ENCODE peak calls at places on chromosomes 6 and 20, in six cellular contexts. M, A, R, O, Y and K are unnamed samples. For H3K4me1, the result is how much of the 10 kb centered on the place peaks cover.

GRCh38 chr6:56713285-56713684 is 70.6 kb upstream of the DST start:
- DNase-seq in M (peak), A (peak), R (no peak), O (peak), Y (peak), K (no peak)

GRCh38 chr6:105894556-105894955 is 191.6 kb upstream of the PRDM1 start:
- DNase-seq in M (no peak), A (no peak), R (no peak), O (no peak), Y (no peak), K (no peak)

GRCh38 chr6:45801471-45802289 is 214.0 kb downstream of the CLIC5 start:
- DNase-seq in M (no peak), A (peak), R (no peak), O (no peak), Y (no peak), K (no peak)

GRCh38 chr6:118263929-118264486 is 284.1 kb upstream of the PLN start:
- DNase-seq in M (no peak), A (peak), R (no peak), O (peak), Y (no peak), K (no peak)

GRCh38 chr6:154352898-154353585 is 3.6 kb downstream of the IPCEF1 start:
- DNase-seq in M (no peak), A (no peak), R (no peak), O (no peak), Y (no peak), K (no peak)

GRCh38 chr6:132933085-132933484 is 118.7 kb downstream of the RPS12 start:
- DNase-seq in M (no peak), A (peak), R (no peak), O (no peak), Y (no peak), K (no peak)

GRCh38 chr6:13377054-13377758 is 48.9 kb upstream of the TBC1D7 start:
- DNase-seq in M (no peak), A (no peak), R (no peak), O (no peak), Y (no peak), K (no peak)

GRCh38 chr6:149393002-149393679 is 6.9 kb upstream of the SUMO4 start:
- DNase-seq in M (no peak), A (peak), R (no peak), O (no peak), Y (no peak), K (no peak)

GRCh38 chr6:36577298-36577697 is 16.9 kb upstream of the SRSF3 start:
- DNase-seq in M (no peak), A (peak), R (no peak), O (peak), Y (no peak), K (no peak)

GRCh38 chr6:99138445-99138844 is 190.7 kb upstream of the FBXL4 start:
- DNase-seq in M (peak), A (no peak), R (no peak), O (no peak), Y (no peak), K (no peak)

GRCh38 chr6:129812145-129812777 is 48.9 kb downstream of the TMEM244 start:
- DNase-seq in M (no peak), A (no peak), R (no peak), O (no peak), Y (no peak), K (no peak)

GRCh38 chr6:43060034-43060754 is 763 bp downstream of the KLC4 start:
- DNase-seq in M (peak), A (peak), R (no peak), O (peak), Y (peak), K (no peak)

GRCh38 chr6:158468666-158469065 is 91.2 kb upstream of the TMEM181 start:
- DNase-seq in M (peak), A (no peak), R (no peak), O (no peak), Y (peak), K (no peak)

GRCh38 chr20:47687095-47687987 is 97.9 kb downstream of the SULF2 start:
- DNase-seq in M (no peak), A (no peak), R (no peak), O (no peak), Y (no peak), K (no peak)

GRCh38 chr20:946826-947225 is 30.7 kb upstream of the ANGPT4 start:
- DNase-seq in M (no peak), A (no peak), R (no peak), O (no peak), Y (no peak), K (no peak)

GRCh38 chr20:23047738-23048214 is 1.7 kb downstream of the THBD start:
- DNase-seq in M (no peak), A (no peak), R (no peak), O (no peak), Y (no peak), K (no peak)

GRCh38 chr6:30879684-30880427 is 4.5 kb upstream of the DDR1 start:
- DNase-seq in M (no peak), A (no peak), R (no peak), O (no peak), Y (no peak), K (no peak)

DNA sequence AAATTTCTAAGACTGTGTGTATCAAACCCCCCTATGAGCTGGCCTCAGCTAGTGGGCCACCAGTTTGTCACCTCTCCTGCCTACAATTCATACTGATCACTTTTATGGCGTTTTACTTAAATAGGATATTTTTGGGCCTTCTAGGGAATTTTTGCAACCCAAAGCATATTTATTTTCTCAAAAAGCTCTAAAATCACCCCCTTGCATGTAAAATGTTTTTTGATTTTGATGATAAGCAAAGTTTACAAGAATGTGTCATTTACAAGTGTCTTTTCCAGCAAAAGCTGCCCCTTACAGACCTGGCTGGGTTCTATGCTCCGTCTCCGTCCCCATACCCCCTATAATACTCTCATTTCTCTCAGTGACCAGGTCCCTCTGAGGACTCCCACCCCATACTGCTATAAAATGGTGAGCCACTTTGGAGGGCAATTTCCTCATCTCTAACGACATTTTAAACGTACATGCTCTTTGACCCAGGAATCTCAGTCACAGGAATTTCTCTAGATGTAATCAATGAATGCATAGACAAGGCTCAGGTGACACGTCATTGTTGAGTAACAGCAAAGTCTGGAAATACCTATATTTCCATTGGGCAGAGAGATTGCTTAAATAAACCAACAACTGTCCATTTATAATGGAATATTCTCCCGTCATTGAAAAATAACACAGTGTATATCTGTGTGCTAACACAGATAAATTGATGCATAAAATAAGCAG is 13.9 kb upstream of the OCSTAMP start:
- DNase-seq in M (no peak), A (no peak), R (no peak), O (no peak), Y (no peak), K (no peak)
- H3K4me1 ChIP-seq in M (under half), A (under half), R (under half), O (under half), Y (under half), K (under half)

DNA sequence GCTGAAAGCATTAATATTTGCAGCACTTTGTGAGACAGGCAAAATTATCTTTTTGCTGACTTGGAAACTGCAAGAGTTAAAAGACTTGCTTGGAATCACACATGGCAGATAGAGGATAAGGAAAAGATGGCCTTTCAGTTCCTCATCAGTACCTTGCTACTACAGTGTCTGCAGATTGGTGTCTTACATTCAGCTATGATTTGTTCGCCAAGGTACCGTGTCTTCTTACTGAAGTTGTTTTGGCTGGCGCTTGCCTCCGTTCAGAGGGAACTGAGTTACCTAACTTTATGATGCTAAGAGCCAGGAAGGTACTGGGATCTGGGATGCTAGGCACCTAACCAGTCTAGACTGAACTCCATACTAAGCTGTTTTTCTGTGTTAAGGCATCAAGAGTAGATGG is 2.3 kb downstream of the WTAP start:
- DNase-seq in M (no peak), A (peak), R (no peak), O (peak), Y (no peak), K (no peak)
- H3K4me3 ChIP-seq in M (no peak), A (peak), R (peak), O (peak), Y (peak), K (peak)

GRCh38 chr20:53002786-53003185 is 30.6 kb downstream of the TSHZ2 start:
- DNase-seq in M (no peak), A (peak), R (no peak), O (no peak), Y (no peak), K (no peak)

GRCh38 chr20:53001502-53002301 is 29.5 kb downstream of the TSHZ2 start:
- DNase-seq in M (no peak), A (peak), R (peak), O (no peak), Y (no peak), K (no peak)

GRCh38 chr20:52999040-52999439 is 26.9 kb downstream of the TSHZ2 start:
- DNase-seq in M (no peak), A (no peak), R (no peak), O (no peak), Y (no peak), K (no peak)

GRCh38 chr20:53003420-53003819 is 31.3 kb downstream of the TSHZ2 start:
- DNase-seq in M (no peak), A (peak), R (no peak), O (no peak), Y (no peak), K (no peak)

GRCh38 chr20:53004267-53004813 is 32.2 kb downstream of the TSHZ2 start:
- DNase-seq in M (no peak), A (no peak), R (no peak), O (no peak), Y (no peak), K (no peak)
- H3K4me1 ChIP-seq in M (under half), A (under half), R (under half), O (under half), Y (under half), K (under half)

GRCh38 chr20:51800769-51801219 is 1.5 kb downstream of the SALL4 start:
- DNase-seq in M (no peak), A (peak), R (no peak), O (peak), Y (no peak), K (no peak)
- H3K4me3 ChIP-seq in M (no peak), A (peak), R (no peak), O (peak), Y (peak), K (no peak)

GRCh38 chr6:166412911-166413384 is 30.2 kb upstream of the MPC1 start:
- DNase-seq in M (no peak), A (no peak), R (no peak), O (no peak), Y (no peak), K (no peak)
- H3K4me1 ChIP-seq in M (under half), A (under half), R (half or more), O (under half), Y (under half), K (half or more)